ENCODE peak calls at places on chromosomes 5 and 9, in nine cellular contexts. C is heart right ventricle, S is colonic mucosa, H is prostate gland, U is heart left ventricle, F is OCI-LY7, J is ovary, P is endodermal cell, V is gastrocnemius medialis. Q is an unnamed sample.

GRCh38 chr9:69193685-69194032 is 19.6 kb downstream of the TJP2 start:
- DNase-seq in C (no peak), S (no peak), H (no peak), U (no peak), F (peak; percentile 53), J (no peak), P (no peak), V (no peak), Q (no peak)

GRCh38 chr5:150319484-150319790 is 16.7 kb upstream of the ARSI start:
- DNase-seq in C (no peak), S (no peak), H (no peak), U (no peak), F (no peak), J (no peak), P (no peak), V (no peak), Q (no peak)

GRCh38 chr9:80615964-80616363 is 1044.2 kb downstream of the TLE4 start:
- DNase-seq in C (no peak), S (no peak), H (no peak), U (no peak), F (no peak), J (no peak), P (no peak), V (no peak), Q (no peak)

GRCh38 chr9:133141833-133142594 is 21.0 kb upstream of the RALGDS start:
- DNase-seq in C (peak; percentile 66), S (no peak), H (peak; percentile 36), U (peak; percentile 87), F (no peak), J (no peak), P (no peak), V (no peak), Q (peak; percentile 76)

GRCh38 chr9:89596937-89597555 is 7.8 kb upstream of the GADD45G start:
- DNase-seq in C (no peak), S (no peak), H (no peak), U (no peak), F (no peak), J (no peak), P (no peak), V (no peak), Q (no peak)

GRCh38 chr5:65480306-65480865 is 1.3 kb downstream of the ADAMTS6 start:
- DNase-seq in C (peak; percentile 75), S (peak; percentile 81), H (peak; percentile 65), U (peak; percentile 83), F (peak; percentile 69), J (peak; percentile 81), P (peak; percentile 51), V (peak; percentile 58), Q (no peak)

GRCh38 chr5:160158087-160158486 is 38.8 kb upstream of the PWWP2A start:
- DNase-seq in C (no peak), S (no peak), H (no peak), U (no peak), F (peak; percentile 28), J (no peak), P (no peak), V (no peak), Q (no peak)

GRCh38 chr5:96922452-96923244 is 13.2 kb upstream of the LNPEP start:
- DNase-seq in C (no peak), S (no peak), H (no peak), U (no peak), F (peak; percentile 29), J (no peak), P (no peak), V (no peak), Q (no peak)

GRCh38 chr9:35134920-35135319 is 19.3 kb upstream of the ATOSB start:
- DNase-seq in C (no peak), S (no peak), H (no peak), U (no peak), F (no peak), J (no peak), P (no peak), V (no peak), Q (no peak)

GRCh38 chr5:173454764-173455598 is 126.8 kb upstream of the STC2 start:
- DNase-seq in C (no peak), S (no peak), H (no peak), U (peak; percentile 63), F (no peak), J (no peak), P (no peak), V (peak; percentile 88), Q (no peak)

GRCh38 chr9:134558124-134558805 is 83.3 kb upstream of the COL5A1 start:
- DNase-seq in C (no peak), S (no peak), H (no peak), U (no peak), F (no peak), J (no peak), P (peak; percentile 15), V (no peak), Q (no peak)
- TF ChIP-seq CTCF in C (no peak), S (no peak), H (no peak), U (no peak), F (no peak), J (no peak), P (no peak), V (no peak), Q (no peak)

GRCh38 chr5:86155763-86156162 is 462.0 kb upstream of the COX7C start:
- DNase-seq in C (no peak), S (no peak), H (no peak), U (no peak), F (no peak), J (no peak), P (no peak), V (no peak), Q (no peak)

DNA sequence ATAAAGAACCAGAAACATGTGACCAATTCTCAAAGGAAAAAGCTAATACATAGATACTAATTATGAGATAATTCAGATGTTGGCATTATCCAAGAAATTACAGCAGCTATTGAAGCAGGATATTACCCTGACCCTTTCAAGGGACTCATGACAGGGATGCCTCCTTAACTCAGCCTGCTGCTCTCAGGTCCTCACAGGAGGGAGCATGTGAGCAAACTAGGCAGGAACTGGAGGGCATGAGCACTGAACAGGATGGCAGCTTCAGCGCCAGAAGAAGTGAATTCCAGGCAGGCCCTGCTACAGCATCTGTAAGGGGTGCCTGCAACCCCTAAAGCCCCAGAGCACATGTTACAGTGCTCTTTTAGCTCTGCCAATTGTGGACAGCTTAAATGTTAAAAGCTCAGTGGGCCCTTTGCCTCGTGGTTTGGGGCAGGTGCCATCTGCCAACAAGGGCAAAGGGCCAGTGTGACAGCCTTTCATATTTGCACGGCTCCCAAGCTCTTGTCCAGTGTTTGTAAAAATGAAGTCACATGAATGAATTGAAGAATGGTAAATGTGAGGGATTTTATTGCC is 464.7 kb upstream of the COX7C start:
- DNase-seq in C (no peak), S (no peak), H (no peak), U (no peak), F (no peak), J (no peak), P (peak; percentile 50), V (no peak), Q (no peak)
- H3K27ac ChIP-seq in C (no peak overlapping the region), S (no peak overlapping the region), H (no peak overlapping the region), U (no peak overlapping the region), F (no peak overlapping the region), J (no peak overlapping the region), P (no peak overlapping the region), V (no peak overlapping the region), Q (no peak overlapping the region)

DNA sequence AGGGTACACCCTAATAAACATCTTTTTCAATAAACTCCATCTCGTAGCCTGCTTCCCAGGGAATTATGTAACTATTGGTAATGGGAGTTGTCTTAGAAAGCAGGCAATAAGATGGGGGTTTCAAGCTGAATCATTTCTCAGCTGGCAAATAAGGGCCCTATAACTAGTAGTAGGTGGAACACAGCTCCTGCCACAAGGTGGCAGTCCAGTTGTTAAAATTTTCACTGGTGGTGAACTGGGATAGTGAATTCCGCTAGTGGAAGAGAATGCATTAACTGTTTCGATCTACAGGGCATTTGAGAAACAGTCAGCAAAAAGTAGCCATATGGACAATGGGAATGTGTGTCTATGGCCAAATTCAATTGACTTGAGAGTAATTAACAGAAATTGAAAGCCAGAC is 27.7 kb downstream of the PCDHB15 start:
- DNase-seq in C (no peak), S (no peak), H (no peak), U (no peak), F (peak; percentile 23), J (no peak), P (peak; percentile 66), V (no peak), Q (no peak)
- TF ChIP-seq CTCF in C (no peak), S (no peak), H (no peak), U (no peak), F (peak; percentile 77), J (no peak), P (peak; percentile 69), V (no peak), Q (no peak)

GRCh38 chr9:97935291-97935690 is 2.7 kb downstream of the HEMGN start:
- DNase-seq in C (no peak), S (no peak), H (no peak), U (no peak), F (peak; percentile 55), J (no peak), P (no peak), V (no peak), Q (no peak)

GRCh38 chr9:97928968-97929604 is 6.8 kb upstream of the TRMO start:
- DNase-seq in C (no peak), S (no peak), H (no peak), U (no peak), F (no peak), J (no peak), P (no peak), V (no peak), Q (no peak)

GRCh38 chr9:97934321-97935115 is 3.5 kb downstream of the HEMGN start:
- DNase-seq in C (no peak), S (no peak), H (no peak), U (no peak), F (peak; percentile 76), J (no peak), P (peak; percentile 59), V (no peak), Q (no peak)

GRCh38 chr9:97930972-97931371 is 7.0 kb downstream of the HEMGN start:
- DNase-seq in C (no peak), S (no peak), H (no peak), U (no peak), F (peak; percentile 62), J (no peak), P (no peak), V (no peak), Q (no peak)

GRCh38 chr9:97933573-97933972 is 4.4 kb downstream of the HEMGN start:
- DNase-seq in C (no peak), S (no peak), H (no peak), U (no peak), F (no peak), J (no peak), P (no peak), V (no peak), Q (no peak)
- H3K27ac ChIP-seq in C (no peak overlapping the region), S (no peak overlapping the region), H (no peak overlapping the region), U (no peak overlapping the region), F (peak overlapping the region; percentile 54), J (no peak overlapping the region), P (no peak overlapping the region), V (no peak overlapping the region), Q (no peak overlapping the region)

DNA sequence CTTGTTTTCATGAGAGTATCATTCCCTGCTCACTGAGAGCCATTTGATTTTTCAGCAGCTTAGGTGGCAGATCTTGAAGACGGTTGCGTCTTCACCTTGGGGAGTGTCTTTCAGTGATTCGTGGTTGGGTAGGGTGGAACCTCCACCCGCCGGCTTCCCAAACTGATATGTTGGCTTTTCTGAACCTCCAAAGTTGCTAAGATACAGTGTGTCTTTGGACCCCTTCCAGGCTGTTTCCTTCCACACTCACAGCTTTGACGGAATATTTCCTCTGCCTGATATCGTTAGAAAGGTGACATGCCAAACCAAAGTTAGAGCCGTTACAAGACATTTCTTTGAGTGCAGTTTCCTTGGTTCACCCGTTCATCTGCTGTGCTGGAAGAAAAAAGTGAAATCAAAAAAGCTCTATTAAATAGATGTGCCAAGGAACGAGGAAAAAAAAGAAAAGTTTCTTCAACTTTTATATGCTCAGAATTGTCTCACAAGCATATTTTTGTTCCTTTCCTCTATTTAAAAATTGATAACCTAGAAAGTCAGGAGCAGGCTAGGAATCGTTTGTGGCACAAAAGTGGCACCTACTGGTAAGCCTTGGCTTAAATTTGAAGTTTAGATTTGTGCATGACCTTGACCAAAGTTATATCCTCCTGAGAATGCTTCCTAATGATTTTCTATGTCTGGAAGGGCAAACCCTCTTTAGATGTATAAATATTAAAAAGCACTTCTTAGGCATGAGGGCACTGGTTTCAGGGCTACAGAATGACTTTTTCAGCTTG is 270.7 kb upstream of the WWC1 start:
- DNase-seq in C (no peak), S (no peak), H (no peak), U (no peak), F (no peak), J (no peak), P (no peak), V (no peak), Q (no peak)
- TF ChIP-seq CTCF in C (peak; percentile 38), S (no peak), H (no peak), U (peak; percentile 47), F (no peak), J (no peak), P (peak; percentile 47), V (no peak), Q (no peak)